ENCODE peak calls at places on chromosomes 12 and 14, in five cellular contexts. N is A549, L is HepG2, W is K562, R is GM12878. D is an unnamed sample.

GRCh38 chr12:42961395-42961794 is 371.8 kb upstream of the PRICKLE1 start:
- DNase-seq in N (peak; percentile 44), L (peak; percentile 35), W (no peak), R (no peak), D (peak; percentile 56)

GRCh38 chr14:60195179-60195810 is 30.1 kb upstream of the DHRS7 start:
- DNase-seq in N (no peak), L (no peak), W (no peak), R (no peak), D (peak; percentile 47)

GRCh38 chr12:120755269-120755668 is 29.6 kb downstream of the ACADS start:
- DNase-seq in N (no peak), L (no peak), W (no peak), R (peak; percentile 16), D (no peak)

GRCh38 chr14:101062065-101062450 is 158.5 kb upstream of the RTL1 start:
- DNase-seq in N (no peak), L (no peak), W (no peak), R (no peak), D (no peak)

GRCh38 chr12:118357327-118358007 is 15.2 kb downstream of the TAOK3 start:
- DNase-seq in N (peak; percentile 56), L (no peak), W (peak; percentile 63), R (peak; percentile 62), D (no peak)

GRCh38 chr12:121872546-121873223 is 14.0 kb upstream of the HPD start:
- DNase-seq in N (no peak), L (no peak), W (peak; percentile 27), R (no peak), D (no peak)

GRCh38 chr14:89212386-89213235 is 204.4 kb downstream of the FOXN3 start:
- DNase-seq in N (no peak), L (no peak), W (no peak), R (no peak), D (no peak)

GRCh38 chr12:3520168-3520567 is 29.2 kb downstream of the PRMT8 start:
- DNase-seq in N (no peak), L (no peak), W (no peak), R (no peak), D (no peak)

GRCh38 chr12:70692681-70693288 is 55.6 kb upstream of the PTPRB start:
- DNase-seq in N (peak; percentile 17), L (no peak), W (peak; percentile 10), R (no peak), D (peak; percentile 62)

GRCh38 chr12:100666588-100666987 is 93.1 kb downstream of the GAS2L3 start:
- DNase-seq in N (no peak), L (no peak), W (no peak), R (no peak), D (peak; percentile 43)

GRCh38 chr14:77708749-77709148 is 846 bp downstream of the SLIRP start:
- DNase-seq in N (no peak), L (no peak), W (no peak), R (no peak), D (no peak)

GRCh38 chr14:56686416-56686815 is 106.8 kb downstream of the TMEM260 start:
- DNase-seq in N (no peak), L (peak; percentile 6), W (no peak), R (no peak), D (peak; percentile 67)

GRCh38 chr12:57624441-57625220 is 8.4 kb downstream of the B4GALNT1 start:
- DNase-seq in N (no peak), L (no peak), W (no peak), R (no peak), D (no peak)

GRCh38 chr14:24382103-24382377 is 14.1 kb downstream of the NFATC4 start:
- DNase-seq in N (no peak), L (no peak), W (no peak), R (no peak), D (no peak)

GRCh38 chr12:5716221-5716620 is 228.8 kb downstream of the ANO2 start:
- DNase-seq in N (no peak), L (no peak), W (no peak), R (no peak), D (no peak)

GRCh38 chr12:64318605-64319004 is 72.0 kb downstream of the C12orf56 start:
- DNase-seq in N (no peak), L (peak; percentile 1), W (no peak), R (no peak), D (peak; percentile 84)

GRCh38 chr12:81930037-81930436 is 170.9 kb upstream of the PPFIA2 start:
- DNase-seq in N (no peak), L (no peak), W (no peak), R (no peak), D (no peak)

GRCh38 chr12:3421599-3421998 is 69.4 kb upstream of the PRMT8 start:
- DNase-seq in N (no peak), L (no peak), W (no peak), R (no peak), D (peak; percentile 63)

GRCh38 chr14:96867634-96868033 is 70.5 kb downstream of the VRK1 start:
- DNase-seq in N (no peak), L (no peak), W (no peak), R (no peak), D (no peak)

GRCh38 chr12:87511371-87511770 is 517.8 kb downstream of the C12orf50 start:
- DNase-seq in N (no peak), L (no peak), W (no peak), R (no peak), D (no peak)

GRCh38 chr14:22337938-22338337 is 251.1 kb downstream of the DAD1 start:
- DNase-seq in N (no peak), L (no peak), W (peak; percentile 67), R (no peak), D (no peak)

GRCh38 chr12:25404955-25405354 is 148.1 kb downstream of the LMNTD1 start:
- DNase-seq in N (no peak), L (peak; percentile 12), W (no peak), R (no peak), D (peak; percentile 16)

GRCh38 chr14:22159049-22159448 is 430.0 kb downstream of the DAD1 start:
- DNase-seq in N (no peak), L (no peak), W (no peak), R (no peak), D (no peak)

GRCh38 chr12:127150479-127150878 is 1116.5 kb upstream of the TMEM132C start:
- DNase-seq in N (no peak), L (no peak), W (no peak), R (no peak), D (no peak)

GRCh38 chr14:99137001-99137700 is 134.8 kb downstream of the BCL11B start:
- DNase-seq in N (no peak), L (no peak), W (no peak), R (no peak), D (no peak)

GRCh38 chr14:80390911-80391310 is 179.6 kb upstream of the DIO2 start:
- DNase-seq in N (peak; percentile 28), L (no peak), W (no peak), R (no peak), D (peak; percentile 57)

GRCh38 chr12:11875414-11875935 is 195.3 kb upstream of the BCL2L14 start:
- DNase-seq in N (no peak), L (no peak), W (no peak), R (no peak), D (no peak)

GRCh38 chr12:54164402-54165145 is 24.2 kb downstream of the SMUG1 start:
- DNase-seq in N (no peak), L (no peak), W (no peak), R (no peak), D (peak; percentile 52)

GRCh38 chr14:50937325-50937724 is 7.0 kb downstream of the PYGL start:
- DNase-seq in N (no peak), L (no peak), W (no peak), R (no peak), D (no peak)

GRCh38 chr14:66508547-66508845 is 549 bp downstream of the GPHN start:
- DNase-seq in N (no peak), L (no peak), W (peak; percentile 13), R (no peak), D (no peak)

GRCh38 chr12:116818341-116818856 is 62.8 kb downstream of the HRK start:
- DNase-seq in N (no peak), L (no peak), W (no peak), R (no peak), D (no peak)

GRCh38 chr12:28268830-28269229 is 78.6 kb downstream of the CCDC91 start:
- DNase-seq in N (no peak), L (no peak), W (no peak), R (no peak), D (no peak)

GRCh38 chr12:15322164-15323054 is at the start of gene PTPRO:
- DNase-seq in N (no peak), L (no peak), W (no peak), R (no peak), D (peak; percentile 79)

DNA sequence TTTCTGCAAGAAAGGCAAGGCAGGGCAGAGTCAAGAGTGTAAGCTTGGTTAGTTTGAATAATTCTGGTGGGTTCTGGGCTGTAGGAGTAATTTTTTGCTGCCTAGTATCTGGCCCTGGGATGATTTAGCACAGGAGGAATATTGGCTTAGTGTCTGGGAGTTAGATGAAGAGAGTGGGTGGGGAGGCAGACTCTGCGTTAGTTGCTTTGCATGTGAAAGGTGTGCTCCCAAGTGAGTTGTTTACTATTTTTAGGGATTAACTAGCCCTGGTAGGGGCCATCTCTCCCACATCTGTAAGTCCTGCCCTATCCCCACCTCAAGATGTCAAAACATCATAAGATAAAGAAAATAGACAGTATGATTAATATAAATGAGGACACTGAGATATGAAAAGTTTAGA is 249.7 kb downstream of the LRIG3 start:
- DNase-seq in N (no peak), L (no peak), W (no peak), R (no peak), D (peak; percentile 28)
- TF ChIP-seq JUNB in N (no peak), L (no peak), W (no peak), R (no peak), D (no peak)

GRCh38 chr14:104698688-104699425 is 9.4 kb downstream of the INF2 start:
- DNase-seq in N (no peak), L (no peak), W (no peak), R (no peak), D (no peak)
- TF ChIP-seq JUNB in N (no peak), L (no peak), W (no peak), R (no peak), D (no peak)

GRCh38 chr14:44165286-44165685 is 341.8 kb downstream of the FSCB start:
- DNase-seq in N (no peak), L (no peak), W (no peak), R (no peak), D (no peak)
- TF ChIP-seq JUNB in N (no peak), L (no peak), W (no peak), R (no peak), D (no peak)

DNA sequence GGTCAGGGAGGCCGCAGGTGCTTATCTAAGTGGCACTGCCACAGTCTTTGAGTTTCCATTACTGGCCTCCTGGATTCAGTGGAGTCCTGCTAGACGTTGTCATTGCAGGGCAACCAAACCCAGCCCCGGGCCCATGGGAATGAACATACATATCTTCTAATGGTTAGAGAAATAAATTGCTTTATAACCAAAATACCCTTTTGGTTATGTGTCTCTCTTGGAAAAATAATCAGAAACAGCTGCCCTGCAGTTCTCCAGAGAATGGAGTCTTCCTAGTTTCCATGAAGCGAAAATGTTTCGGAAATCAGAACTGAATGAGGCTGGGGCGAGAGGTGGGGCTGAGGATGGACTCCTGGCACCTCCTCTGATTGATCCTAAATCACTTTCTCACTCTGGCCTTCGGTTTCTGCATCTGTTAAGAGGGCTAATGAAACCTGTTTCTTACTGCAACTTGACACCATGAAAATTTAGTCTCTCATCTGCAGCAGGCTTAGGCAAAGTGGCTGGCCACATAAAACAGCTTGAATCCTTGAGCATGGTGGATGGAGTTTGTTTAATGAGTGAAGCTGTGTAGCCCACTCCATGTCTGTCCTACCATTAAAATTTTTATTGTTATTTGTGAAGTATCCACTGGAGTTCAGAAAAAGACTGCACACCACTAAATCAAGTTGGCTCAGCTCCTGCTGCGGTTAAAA is 198.8 kb downstream of the CACNA1C start:
- DNase-seq in N (no peak), L (no peak), W (no peak), R (no peak), D (peak; percentile 44)
- TF ChIP-seq JUNB in N (no peak), L (no peak), W (no peak), R (no peak), D (no peak)

GRCh38 chr12:128918481-128918880 is 65.2 kb downstream of the GLT1D1 start:
- DNase-seq in N (no peak), L (no peak), W (no peak), R (no peak), D (no peak)
- TF ChIP-seq JUNB in N (no peak), L (no peak), W (no peak), R (no peak), D (no peak)